ENCODE peak calls at places on chromosomes 12 and 14, in nine cellular contexts. P is choroid plexus epithelial cell, D is MM.1S, U is K562, O is DMS 273 treated with DMSO at 0.1 percent for 48 hours, B is left lobe of liver, E is bronchial epithelial cell, J is amniotic stem cell, F is IMR-90. Q is an unnamed sample.

GRCh38 chr12:1632702-1633101 is 3.7 kb downstream of the WNT5B start:
- DNase-seq in P (no peak), D (no peak), U (no peak), O (no peak), B (peak), E (no peak), J (no peak), F (no peak), Q (no peak)

GRCh38 chr14:56491299-56492285 is 88.0 kb upstream of the TMEM260 start:
- DNase-seq in P (peak), D (peak), U (peak), O (peak), B (no peak), E (peak), J (no peak), F (peak), Q (no peak)

GRCh38 chr14:103013028-103013427 is 44.3 kb downstream of the CDC42BPB start:
- DNase-seq in P (no peak), D (no peak), U (no peak), O (no peak), B (no peak), E (no peak), J (no peak), F (no peak), Q (no peak)

GRCh38 chr14:43735926-43736325 is 771.2 kb downstream of the FSCB start:
- DNase-seq in P (peak), D (no peak), U (no peak), O (no peak), B (no peak), E (no peak), J (no peak), F (no peak), Q (no peak)

GRCh38 chr14:31926123-31926522 is 151.0 kb upstream of the ARHGAP5 start:
- DNase-seq in P (peak), D (peak), U (peak), O (peak), B (no peak), E (peak), J (peak), F (peak), Q (no peak)

GRCh38 chr12:12202747-12203146 is 64.1 kb downstream of the LRP6 start:
- DNase-seq in P (no peak), D (no peak), U (no peak), O (no peak), B (no peak), E (no peak), J (no peak), F (no peak), Q (no peak)

GRCh38 chr12:54749191-54749818 is 101.1 kb upstream of the DCD start:
- DNase-seq in P (peak), D (peak), U (peak), O (no peak), B (no peak), E (peak), J (peak), F (peak), Q (no peak)

GRCh38 chr12:132044661-132045412 is 95.1 kb downstream of the EP400 start:
- DNase-seq in P (no peak), D (no peak), U (no peak), O (no peak), B (no peak), E (peak), J (no peak), F (no peak), Q (no peak)

GRCh38 chr12:46956451-46957035 is 122.9 kb upstream of the PCED1B start:
- DNase-seq in P (no peak), D (no peak), U (no peak), O (no peak), B (no peak), E (no peak), J (no peak), F (no peak), Q (no peak)

GRCh38 chr12:12381982-12382381 is 25.1 kb downstream of the BORCS5 start:
- DNase-seq in P (no peak), D (no peak), U (no peak), O (no peak), B (no peak), E (no peak), J (no peak), F (no peak), Q (no peak)

GRCh38 chr12:4025420-4026358 is 152.5 kb upstream of the PARP11 start:
- DNase-seq in P (peak), D (no peak), U (no peak), O (no peak), B (no peak), E (no peak), J (no peak), F (no peak), Q (no peak)

GRCh38 chr12:56086608-56087007 is 6.6 kb downstream of the ERBB3 start:
- DNase-seq in P (no peak), D (no peak), U (no peak), O (no peak), B (no peak), E (no peak), J (no peak), F (no peak), Q (no peak)

GRCh38 chr12:70724444-70724843 is 87.2 kb upstream of the PTPRB start:
- DNase-seq in P (peak), D (peak), U (no peak), O (no peak), B (no peak), E (peak), J (no peak), F (peak), Q (no peak)

GRCh38 chr14:36442824-36443241 is 77.2 kb downstream of the NKX2-1 start:
- DNase-seq in P (no peak), D (no peak), U (no peak), O (no peak), B (no peak), E (no peak), J (no peak), F (no peak), Q (no peak)

GRCh38 chr14:30355431-30355913 is 203.5 kb upstream of the G2E3 start:
- DNase-seq in P (peak), D (peak), U (no peak), O (no peak), B (no peak), E (no peak), J (no peak), F (no peak), Q (no peak)

GRCh38 chr14:90521121-90521929 is 124.5 kb downstream of the CALM1 start:
- DNase-seq in P (peak), D (no peak), U (no peak), O (peak), B (no peak), E (no peak), J (no peak), F (no peak), Q (peak)

GRCh38 chr12:571795-572531 is 91.3 kb downstream of the NINJ2 start:
- DNase-seq in P (no peak), D (no peak), U (no peak), O (no peak), B (no peak), E (peak), J (no peak), F (no peak), Q (no peak)

GRCh38 chr14:100622234-100622633 is 35.0 kb upstream of the BEGAIN start:
- DNase-seq in P (no peak), D (no peak), U (no peak), O (no peak), B (no peak), E (peak), J (no peak), F (no peak), Q (peak)

GRCh38 chr14:55701638-55702037 is 121.6 kb downstream of the KTN1 start:
- DNase-seq in P (no peak), D (no peak), U (no peak), O (no peak), B (no peak), E (peak), J (no peak), F (peak), Q (no peak)

GRCh38 chr14:75126121-75126544 is 715 bp downstream of the NEK9 start:
- DNase-seq in P (no peak), D (no peak), U (no peak), O (no peak), B (no peak), E (peak), J (no peak), F (no peak), Q (no peak)

GRCh38 chr14:92500491-92500941 is 13.1 kb upstream of the RIN3 start:
- DNase-seq in P (no peak), D (no peak), U (no peak), O (no peak), B (no peak), E (no peak), J (no peak), F (no peak), Q (no peak)